ENCODE peak calls at places on chromosomes 2 and 18, in nine cellular contexts. S is GM23338, N is PC-9, W is Karpas-422, X is hepatocyte, P is PC-3, G is MM.1S, K is HCT116, Q is SK-N-SH. H is an unnamed sample. For H3K9me2 and H3K27me3, the result is how much of the 10 kb centered on the place peaks cover.

GRCh38 chr2:213021971-213022899 is 129.2 kb downstream of the IKZF2 start:
- DNase-seq in S (no peak), N (peak), W (no peak), X (no peak), P (peak), G (no peak), K (no peak), Q (no peak), H (peak)

GRCh38 chr2:219442206-219443015 is 7.8 kb downstream of the SPEG start:
- DNase-seq in S (peak), N (no peak), W (no peak), X (no peak), P (no peak), G (no peak), K (no peak), Q (no peak), H (peak)

GRCh38 chr2:135925571-135925970 is 49.3 kb upstream of the MCM6 start:
- DNase-seq in S (no peak), N (no peak), W (no peak), X (no peak), P (no peak), G (no peak), K (no peak), Q (no peak), H (peak)

GRCh38 chr18:1302861-1303260 is 398.2 kb downstream of the ADCYAP1 start:
- DNase-seq in S (no peak), N (no peak), W (no peak), X (no peak), P (no peak), G (no peak), K (no peak), Q (no peak), H (no peak)

GRCh38 chr2:44932564-44933392 is 8.7 kb upstream of the SIX3 start:
- DNase-seq in S (peak), N (no peak), W (no peak), X (no peak), P (no peak), G (no peak), K (no peak), Q (no peak), H (no peak)

GRCh38 chr2:102505290-102505689 is 32.3 kb downstream of the SLC9A4 start:
- DNase-seq in S (peak), N (peak), W (no peak), X (peak), P (peak), G (no peak), K (no peak), Q (no peak), H (no peak)

GRCh38 chr18:79092869-79093268 is 23.7 kb downstream of the ATP9B start:
- DNase-seq in S (no peak), N (no peak), W (no peak), X (no peak), P (peak), G (no peak), K (no peak), Q (no peak), H (no peak)

GRCh38 chr18:3494245-3494526 is 44.2 kb downstream of the TGIF1 start:
- DNase-seq in S (no peak), N (no peak), W (peak), X (no peak), P (no peak), G (no peak), K (no peak), Q (no peak), H (no peak)

GRCh38 chr18:67354091-67354490 is 162.4 kb downstream of the DSEL start:
- DNase-seq in S (peak), N (no peak), W (no peak), X (no peak), P (no peak), G (no peak), K (no peak), Q (peak), H (no peak)

GRCh38 chr2:222052934-222053367 is 245.8 kb downstream of the PAX3 start:
- DNase-seq in S (peak), N (no peak), W (no peak), X (no peak), P (peak), G (no peak), K (peak), Q (no peak), H (no peak)

GRCh38 chr2:45690223-45690622 is 38.7 kb downstream of the PRKCE start:
- DNase-seq in S (no peak), N (no peak), W (peak), X (no peak), P (no peak), G (no peak), K (no peak), Q (no peak), H (no peak)

GRCh38 chr2:33069894-33070651 is 123.3 kb downstream of the LTBP1 start:
- DNase-seq in S (no peak), N (peak), W (no peak), X (peak), P (peak), G (no peak), K (peak), Q (no peak), H (peak)

GRCh38 chr2:156191547-156191946 is 141.0 kb downstream of the NR4A2 start:
- DNase-seq in S (no peak), N (no peak), W (no peak), X (no peak), P (no peak), G (no peak), K (no peak), Q (no peak), H (no peak)

GRCh38 chr2:200774920-200775319 is 36.8 kb upstream of the BZW1 start:
- DNase-seq in S (no peak), N (no peak), W (no peak), X (no peak), P (no peak), G (no peak), K (no peak), Q (no peak), H (no peak)

GRCh38 chr2:96493072-96493471 is 12.1 kb downstream of the NEURL3 start:
- DNase-seq in S (peak), N (peak), W (no peak), X (no peak), P (peak), G (no peak), K (peak), Q (no peak), H (no peak)

GRCh38 chr18:10377956-10378355 is 76.5 kb upstream of the APCDD1 start:
- DNase-seq in S (no peak), N (no peak), W (no peak), X (no peak), P (no peak), G (no peak), K (no peak), Q (no peak), H (peak)

GRCh38 chr2:152648336-152648735 is 68.9 kb downstream of the PRPF40A start:
- DNase-seq in S (peak), N (no peak), W (peak), X (no peak), P (peak), G (no peak), K (no peak), Q (no peak), H (peak)

GRCh38 chr2:237497820-237498128 is 10.7 kb downstream of the MLPH start:
- DNase-seq in S (no peak), N (no peak), W (no peak), X (no peak), P (no peak), G (no peak), K (no peak), Q (no peak), H (peak)

GRCh38 chr2:144147356-144147755 is 372.6 kb downstream of the ZEB2 start:
- DNase-seq in S (no peak), N (no peak), W (no peak), X (no peak), P (no peak), G (no peak), K (no peak), Q (no peak), H (no peak)

GRCh38 chr18:5979176-5979888 is 84.0 kb upstream of the TMEM200C start:
- DNase-seq in S (no peak), N (no peak), W (no peak), X (no peak), P (no peak), G (no peak), K (no peak), Q (no peak), H (peak)

GRCh38 chr2:158501301-158501700 is 44.5 kb downstream of the PKP4 start:
- DNase-seq in S (no peak), N (no peak), W (no peak), X (no peak), P (no peak), G (no peak), K (no peak), Q (no peak), H (no peak)

GRCh38 chr2:7724336-7724735 is 807.1 kb downstream of the RNF144A start:
- DNase-seq in S (no peak), N (no peak), W (peak), X (no peak), P (no peak), G (no peak), K (no peak), Q (no peak), H (no peak)

GRCh38 chr2:47127862-47128543 is 27.1 kb downstream of the STPG4 start:
- DNase-seq in S (peak), N (no peak), W (peak), X (no peak), P (no peak), G (no peak), K (no peak), Q (no peak), H (no peak)

GRCh38 chr2:212284166-212284565 is 254.4 kb downstream of the ERBB4 start:
- DNase-seq in S (no peak), N (no peak), W (no peak), X (no peak), P (no peak), G (no peak), K (no peak), Q (no peak), H (no peak)

GRCh38 chr2:86615596-86615995 is 8.1 kb downstream of the RNF103 start:
- DNase-seq in S (no peak), N (no peak), W (no peak), X (peak), P (no peak), G (no peak), K (no peak), Q (no peak), H (no peak)

GRCh38 chr2:73053316-73054114 is 18.0 kb downstream of the SFXN5 start:
- DNase-seq in S (no peak), N (no peak), W (no peak), X (no peak), P (no peak), G (no peak), K (no peak), Q (no peak), H (peak)

GRCh38 chr2:28729698-28730097 is 21.9 kb upstream of the PPP1CB start:
- DNase-seq in S (no peak), N (no peak), W (no peak), X (no peak), P (peak), G (no peak), K (no peak), Q (no peak), H (peak)

GRCh38 chr2:28720345-28720744 is 31.3 kb upstream of the PPP1CB start:
- DNase-seq in S (no peak), N (no peak), W (no peak), X (no peak), P (no peak), G (no peak), K (no peak), Q (no peak), H (no peak)

GRCh38 chr2:28726177-28726576 is 25.5 kb upstream of the PPP1CB start:
- DNase-seq in S (no peak), N (no peak), W (no peak), X (no peak), P (no peak), G (no peak), K (no peak), Q (no peak), H (no peak)

GRCh38 chr2:28721601-28722191 is 29.9 kb upstream of the PPP1CB start:
- DNase-seq in S (no peak), N (no peak), W (no peak), X (no peak), P (no peak), G (no peak), K (no peak), Q (no peak), H (no peak)

GRCh38 chr2:28725021-28725711 is 26.5 kb upstream of the PPP1CB start:
- DNase-seq in S (no peak), N (no peak), W (no peak), X (no peak), P (no peak), G (no peak), K (no peak), Q (no peak), H (no peak)
- H3K9me2 ChIP-seq in S (under half), N (under half), W (under half), X (under half), P (under half), G (under half), K (under half), Q (under half), H (under half)

GRCh38 chr2:205680067-205680466 is 2.2 kb upstream of the NRP2 start:
- DNase-seq in S (peak), N (peak), W (peak), X (peak), P (peak), G (peak), K (peak), Q (peak), H (peak)

GRCh38 chr2:205679410-205680009 is 2.8 kb upstream of the NRP2 start:
- DNase-seq in S (peak), N (no peak), W (no peak), X (no peak), P (peak), G (no peak), K (no peak), Q (no peak), H (no peak)

GRCh38 chr2:205682239-205683021 is at the start of gene NRP2:
- DNase-seq in S (peak), N (peak), W (peak), X (peak), P (peak), G (peak), K (peak), Q (peak), H (peak)

GRCh38 chr2:205681836-205682238 is 464 bp upstream of the NRP2 start:
- DNase-seq in S (peak), N (no peak), W (peak), X (no peak), P (peak), G (no peak), K (no peak), Q (peak), H (peak)

GRCh38 chr2:205680903-205681302 is 1.4 kb upstream of the NRP2 start:
- DNase-seq in S (no peak), N (no peak), W (no peak), X (no peak), P (no peak), G (no peak), K (no peak), Q (no peak), H (no peak)
- H3K27me3 ChIP-seq in S (under half), N (under half), W (under half), X (under half), P (under half), G (under half), K (under half), Q (under half), H (under half)

GRCh38 chr2:97747716-97748115 is 34.3 kb downstream of the ZAP70 start:
- DNase-seq in S (no peak), N (no peak), W (no peak), X (no peak), P (no peak), G (no peak), K (no peak), Q (no peak), H (peak)
- H3K9me2 ChIP-seq in S (under half), N (under half), W (under half), X (under half), P (under half), G (under half), K (under half), Q (under half), H (under half)

GRCh38 chr2:173841110-173841509 is 124.1 kb downstream of the SP3 start:
- DNase-seq in S (no peak), N (no peak), W (no peak), X (no peak), P (no peak), G (no peak), K (no peak), Q (no peak), H (no peak)

GRCh38 chr2:173843526-173843925 is 121.6 kb downstream of the SP3 start:
- DNase-seq in S (no peak), N (no peak), W (no peak), X (no peak), P (no peak), G (no peak), K (no peak), Q (no peak), H (no peak)
- H3K27me3 ChIP-seq in S (under half), N (under half), W (under half), X (under half), P (under half), G (under half), K (under half), Q (under half), H (under half)

GRCh38 chr2:109175350-109175678 is 46.3 kb downstream of the SH3RF3 start:
- DNase-seq in S (no peak), N (no peak), W (no peak), X (no peak), P (peak), G (peak), K (no peak), Q (no peak), H (no peak)

GRCh38 chr2:109174626-109175349 is 45.8 kb downstream of the SH3RF3 start:
- DNase-seq in S (no peak), N (no peak), W (no peak), X (no peak), P (no peak), G (no peak), K (no peak), Q (no peak), H (peak)

GRCh38 chr2:109174214-109174613 is 45.2 kb downstream of the SH3RF3 start:
- DNase-seq in S (no peak), N (no peak), W (no peak), X (no peak), P (no peak), G (no peak), K (no peak), Q (no peak), H (peak)

GRCh38 chr2:109176928-109177327 is 47.9 kb downstream of the SH3RF3 start:
- DNase-seq in S (no peak), N (no peak), W (no peak), X (no peak), P (no peak), G (no peak), K (no peak), Q (no peak), H (no peak)

GRCh38 chr2:109176489-109176888 is 47.5 kb downstream of the SH3RF3 start:
- DNase-seq in S (no peak), N (no peak), W (no peak), X (no peak), P (no peak), G (no peak), K (no peak), Q (no peak), H (no peak)
- H3K9me2 ChIP-seq in S (under half), N (under half), W (under half), X (under half), P (under half), G (under half), K (under half), Q (under half), H (under half)